ENCODE peak calls at places on chromosome 19, in four cellular contexts. One of them, this sample, is unnamed.

GRCh38 chr19:57056972-57057371 is 62.8 kb upstream of the USP29 start:
- DNase-seq in dermis blood vessel endothelial cell: no peak
- DNase-seq in left ventricle myocardium superior: peak
- DNase-seq in stimulated activated CD4-positive, alpha-beta T cell treated with anti-CD3 and anti-CD28 coated beads, Interleukin-1b, Interleukin-23, amount 100 ng/mL, for 24 hours: no peak
- DNase-seq in this sample: no peak

GRCh38 chr19:45446295-45446694 is 21.5 kb upstream of the FOSB start:
- DNase-seq in left ventricle myocardium superior: no peak
- DNase-seq in stimulated activated CD4-positive, alpha-beta T cell treated with anti-CD3 and anti-CD28 coated beads, Interleukin-1b, Interleukin-23, amount 100 ng/mL, for 24 hours: no peak
- DNase-seq in dermis blood vessel endothelial cell: peak
- DNase-seq in this sample: no peak

GRCh38 chr19:11414544-11414943 is 4.6 kb downstream of the RGL3 start:
- DNase-seq in left ventricle myocardium superior: peak
- DNase-seq in stimulated activated CD4-positive, alpha-beta T cell treated with anti-CD3 and anti-CD28 coated beads, Interleukin-1b, Interleukin-23, amount 100 ng/mL, for 24 hours: no peak
- DNase-seq in dermis blood vessel endothelial cell: no peak
- DNase-seq in this sample: no peak

GRCh38 chr19:45571457-45572220 is 13.0 kb downstream of the OPA3 start:
- DNase-seq in dermis blood vessel endothelial cell: no peak
- DNase-seq in left ventricle myocardium superior: no peak
- DNase-seq in stimulated activated CD4-positive, alpha-beta T cell treated with anti-CD3 and anti-CD28 coated beads, Interleukin-1b, Interleukin-23, amount 100 ng/mL, for 24 hours: no peak
- DNase-seq in this sample: no peak

GRCh38 chr19:49151339-49152217 is 3.6 kb downstream of the HRC start:
- DNase-seq in left ventricle myocardium superior: peak
- DNase-seq in dermis blood vessel endothelial cell: peak
- DNase-seq in stimulated activated CD4-positive, alpha-beta T cell treated with anti-CD3 and anti-CD28 coated beads, Interleukin-1b, Interleukin-23, amount 100 ng/mL, for 24 hours: no peak
- DNase-seq in this sample: peak

GRCh38 chr19:54523403-54523802 is 20.8 kb downstream of the LAIR2 start:
- DNase-seq in dermis blood vessel endothelial cell: peak
- DNase-seq in left ventricle myocardium superior: no peak
- DNase-seq in stimulated activated CD4-positive, alpha-beta T cell treated with anti-CD3 and anti-CD28 coated beads, Interleukin-1b, Interleukin-23, amount 100 ng/mL, for 24 hours: peak
- DNase-seq in this sample: peak

GRCh38 chr19:54232552-54232934 is 9.7 kb upstream of the LILRB3 start:
- DNase-seq in left ventricle myocardium superior: no peak
- DNase-seq in dermis blood vessel endothelial cell: no peak
- DNase-seq in stimulated activated CD4-positive, alpha-beta T cell treated with anti-CD3 and anti-CD28 coated beads, Interleukin-1b, Interleukin-23, amount 100 ng/mL, for 24 hours: no peak
- DNase-seq in this sample: no peak

GRCh38 chr19:892243-892996 is 567 bp downstream of the MED16 start:
- DNase-seq in dermis blood vessel endothelial cell: no peak
- DNase-seq in left ventricle myocardium superior: no peak
- DNase-seq in stimulated activated CD4-positive, alpha-beta T cell treated with anti-CD3 and anti-CD28 coated beads, Interleukin-1b, Interleukin-23, amount 100 ng/mL, for 24 hours: no peak
- DNase-seq in this sample: no peak

GRCh38 chr19:34145741-34146202 is 26.5 kb upstream of the LSM14A start:
- DNase-seq in stimulated activated CD4-positive, alpha-beta T cell treated with anti-CD3 and anti-CD28 coated beads, Interleukin-1b, Interleukin-23, amount 100 ng/mL, for 24 hours: peak
- DNase-seq in left ventricle myocardium superior: no peak
- DNase-seq in dermis blood vessel endothelial cell: peak
- DNase-seq in this sample: no peak

GRCh38 chr19:28504727-28505126 is 708.2 kb downstream of the UQCRFS1 start:
- DNase-seq in left ventricle myocardium superior: no peak
- DNase-seq in stimulated activated CD4-positive, alpha-beta T cell treated with anti-CD3 and anti-CD28 coated beads, Interleukin-1b, Interleukin-23, amount 100 ng/mL, for 24 hours: no peak
- DNase-seq in dermis blood vessel endothelial cell: no peak
- DNase-seq in this sample: no peak

GRCh38 chr19:55146078-55146647 is 2.8 kb downstream of the TNNT1 start:
- DNase-seq in left ventricle myocardium superior: no peak
- DNase-seq in stimulated activated CD4-positive, alpha-beta T cell treated with anti-CD3 and anti-CD28 coated beads, Interleukin-1b, Interleukin-23, amount 100 ng/mL, for 24 hours: no peak
- DNase-seq in dermis blood vessel endothelial cell: peak
- DNase-seq in this sample: no peak

GRCh38 chr19:6276447-6276846 is 3.3 kb downstream of the MLLT1 start:
- DNase-seq in stimulated activated CD4-positive, alpha-beta T cell treated with anti-CD3 and anti-CD28 coated beads, Interleukin-1b, Interleukin-23, amount 100 ng/mL, for 24 hours: no peak
- DNase-seq in left ventricle myocardium superior: peak
- DNase-seq in dermis blood vessel endothelial cell: peak
- DNase-seq in this sample: no peak

GRCh38 chr19:4449022-4449825 is 8.4 kb downstream of the UBXN6 start:
- DNase-seq in left ventricle myocardium superior: peak
- DNase-seq in stimulated activated CD4-positive, alpha-beta T cell treated with anti-CD3 and anti-CD28 coated beads, Interleukin-1b, Interleukin-23, amount 100 ng/mL, for 24 hours: no peak
- DNase-seq in dermis blood vessel endothelial cell: no peak
- DNase-seq in this sample: no peak

GRCh38 chr19:45293682-45294081 is 29.0 kb downstream of the CKM start:
- DNase-seq in stimulated activated CD4-positive, alpha-beta T cell treated with anti-CD3 and anti-CD28 coated beads, Interleukin-1b, Interleukin-23, amount 100 ng/mL, for 24 hours: no peak
- DNase-seq in dermis blood vessel endothelial cell: no peak
- DNase-seq in left ventricle myocardium superior: no peak
- DNase-seq in this sample: no peak

GRCh38 chr19:51064534-51065220 is at the start of gene KLK13:
- DNase-seq in stimulated activated CD4-positive, alpha-beta T cell treated with anti-CD3 and anti-CD28 coated beads, Interleukin-1b, Interleukin-23, amount 100 ng/mL, for 24 hours: no peak
- DNase-seq in dermis blood vessel endothelial cell: peak
- DNase-seq in left ventricle myocardium superior: peak
- DNase-seq in this sample: no peak

GRCh38 chr19:10431943-10432735 is 11.8 kb downstream of the PDE4A start:
- DNase-seq in stimulated activated CD4-positive, alpha-beta T cell treated with anti-CD3 and anti-CD28 coated beads, Interleukin-1b, Interleukin-23, amount 100 ng/mL, for 24 hours: no peak
- DNase-seq in left ventricle myocardium superior: peak
- DNase-seq in dermis blood vessel endothelial cell: peak
- DNase-seq in this sample: no peak

GRCh38 chr19:30036154-30037129 is 94.4 kb downstream of the URI1 start:
- DNase-seq in dermis blood vessel endothelial cell: no peak
- DNase-seq in stimulated activated CD4-positive, alpha-beta T cell treated with anti-CD3 and anti-CD28 coated beads, Interleukin-1b, Interleukin-23, amount 100 ng/mL, for 24 hours: no peak
- DNase-seq in left ventricle myocardium superior: no peak
- DNase-seq in this sample: no peak

GRCh38 chr19:38277969-38278680 is 13.8 kb downstream of the SPINT2 start:
- DNase-seq in left ventricle myocardium superior: peak
- DNase-seq in stimulated activated CD4-positive, alpha-beta T cell treated with anti-CD3 and anti-CD28 coated beads, Interleukin-1b, Interleukin-23, amount 100 ng/mL, for 24 hours: no peak
- DNase-seq in dermis blood vessel endothelial cell: peak
- DNase-seq in this sample: no peak

GRCh38 chr19:10043286-10043927 is 30.1 kb downstream of the RDH8 start:
- DNase-seq in stimulated activated CD4-positive, alpha-beta T cell treated with anti-CD3 and anti-CD28 coated beads, Interleukin-1b, Interleukin-23, amount 100 ng/mL, for 24 hours: no peak
- DNase-seq in dermis blood vessel endothelial cell: peak
- DNase-seq in left ventricle myocardium superior: no peak
- DNase-seq in this sample: no peak

GRCh38 chr19:48999481-49000325 is 6.0 kb downstream of the RUVBL2 start:
- DNase-seq in left ventricle myocardium superior: peak
- DNase-seq in dermis blood vessel endothelial cell: peak
- DNase-seq in stimulated activated CD4-positive, alpha-beta T cell treated with anti-CD3 and anti-CD28 coated beads, Interleukin-1b, Interleukin-23, amount 100 ng/mL, for 24 hours: peak
- DNase-seq in this sample: no peak

GRCh38 chr19:53966931-53967330 is 4.2 kb downstream of the CACNG8 start:
- DNase-seq in dermis blood vessel endothelial cell: no peak
- DNase-seq in stimulated activated CD4-positive, alpha-beta T cell treated with anti-CD3 and anti-CD28 coated beads, Interleukin-1b, Interleukin-23, amount 100 ng/mL, for 24 hours: no peak
- DNase-seq in left ventricle myocardium superior: no peak
- DNase-seq in this sample: no peak

GRCh38 chr19:1214862-1215731 is 9.5 kb downstream of the STK11 start:
- DNase-seq in left ventricle myocardium superior: peak
- DNase-seq in stimulated activated CD4-positive, alpha-beta T cell treated with anti-CD3 and anti-CD28 coated beads, Interleukin-1b, Interleukin-23, amount 100 ng/mL, for 24 hours: no peak
- DNase-seq in dermis blood vessel endothelial cell: no peak
- DNase-seq in this sample: no peak

GRCh38 chr19:1421218-1421957 is 14.0 kb downstream of the DAZAP1 start:
- DNase-seq in dermis blood vessel endothelial cell: no peak
- DNase-seq in stimulated activated CD4-positive, alpha-beta T cell treated with anti-CD3 and anti-CD28 coated beads, Interleukin-1b, Interleukin-23, amount 100 ng/mL, for 24 hours: no peak
- DNase-seq in left ventricle myocardium superior: no peak
- DNase-seq in this sample: no peak